ENCODE peak calls at places on chromosomes 5 and 9, in eight cellular contexts. W, C, U, V, Z, D, P and N are unnamed samples.

GRCh38 chr9:8764041-8764440 is 964.5 kb upstream of the DMAC1 start:
- DNase-seq in W (no peak), C (no peak), V (no peak), U (no peak), D (no peak), Z (no peak), P (peak; percentile 81), N (no peak)

GRCh38 chr5:109354761-109355160 is 55.0 kb downstream of the PJA2 start:
- DNase-seq in V (no peak), W (no peak), D (no peak), Z (no peak), C (no peak), U (no peak), P (no peak), N (no peak)

GRCh38 chr5:170219615-170220014 is 13.2 kb upstream of the C5orf58 start:
- DNase-seq in C (peak; percentile 13), P (peak; percentile 80), Z (peak; percentile 43), U (peak; percentile 72), W (no peak), D (peak; percentile 80), V (no peak), N (no peak)

GRCh38 chr9:132424857-132425702 is 15.1 kb downstream of the CFAP77 start:
- DNase-seq in D (no peak), C (no peak), Z (no peak), V (no peak), P (no peak), W (no peak), U (no peak), N (no peak)

GRCh38 chr5:40333459-40334241 is 346.1 kb upstream of the PTGER4 start:
- DNase-seq in Z (peak; percentile 19), C (peak; percentile 50), U (peak; percentile 56), W (no peak), V (no peak), P (peak; percentile 61), D (peak; percentile 32), N (no peak)

GRCh38 chr5:104800440-104801048 is 1238.0 kb upstream of the NUDT12 start:
- DNase-seq in W (no peak), C (no peak), Z (peak; percentile 30), D (no peak), U (peak; percentile 5), V (no peak), P (no peak), N (no peak)

GRCh38 chr9:79565245-79565644 is 6.5 kb upstream of the TLE4 start:
- DNase-seq in V (no peak), Z (no peak), D (no peak), W (no peak), C (no peak), P (peak; percentile 78), U (peak; percentile 75), N (no peak)

GRCh38 chr5:180645609-180646204 is 3.7 kb downstream of the FLT4 start:
- DNase-seq in V (no peak), P (no peak), Z (no peak), U (no peak), W (no peak), C (no peak), D (no peak), N (no peak)

GRCh38 chr5:149268928-149269557 is 2.6 kb upstream of the AFAP1L1 start:
- DNase-seq in D (peak; percentile 60), W (no peak), C (peak; percentile 73), P (peak; percentile 72), V (no peak), U (peak; percentile 51), Z (peak; percentile 71), N (no peak)

GRCh38 chr5:56278267-56278826 is 45.2 kb upstream of the ANKRD55 start:
- DNase-seq in C (peak; percentile 75), D (peak; percentile 98), W (no peak), Z (no peak), V (no peak), P (peak; percentile 31), U (no peak), N (no peak)

GRCh38 chr9:35906923-35907699 is 1.1 kb downstream of the HRCT1 start:
- DNase-seq in W (no peak), C (peak; percentile 85), U (peak; percentile 61), P (peak; percentile 94), D (peak; percentile 91), V (no peak), Z (peak; percentile 46), N (no peak)

GRCh38 chr5:157820593-157821252 is 38.2 kb downstream of the CLINT1 start:
- DNase-seq in W (no peak), D (peak; percentile 64), Z (peak; percentile 74), P (peak; percentile 68), C (peak; percentile 82), V (no peak), U (peak; percentile 14), N (no peak)

GRCh38 chr9:124594215-124594614 is 87.0 kb upstream of the NR5A1 start:
- DNase-seq in P (no peak), U (no peak), C (no peak), V (no peak), Z (no peak), D (peak; percentile 17), W (no peak), N (no peak)

GRCh38 chr9:131656356-131657030 is 83.4 kb downstream of the RAPGEF1 start:
- DNase-seq in C (no peak), U (no peak), V (peak; percentile 67), D (no peak), Z (no peak), W (no peak), P (no peak), N (peak; percentile 70)

GRCh38 chr5:108361771-108362170 is 20.1 kb downstream of the FBXL17 start:
- DNase-seq in U (no peak), Z (no peak), P (no peak), V (no peak), C (peak; percentile 13), D (no peak), W (no peak), N (no peak)

GRCh38 chr9:91006046-91006445 is 204.4 kb downstream of the SYK start:
- DNase-seq in V (no peak), U (peak; percentile 35), P (peak; percentile 41), C (no peak), Z (no peak), W (no peak), D (no peak), N (no peak)

GRCh38 chr9:91004992-91005391 is 203.4 kb downstream of the SYK start:
- DNase-seq in Z (no peak), D (no peak), C (no peak), V (no peak), W (no peak), P (no peak), U (no peak), N (no peak)

GRCh38 chr9:91008568-91008967 is 206.9 kb downstream of the SYK start:
- DNase-seq in D (no peak), C (no peak), W (no peak), Z (no peak), V (no peak), U (no peak), P (no peak), N (no peak)

GRCh38 chr9:91001146-91001611 is 199.6 kb downstream of the SYK start:
- DNase-seq in D (peak; percentile 19), V (peak; percentile 36), C (peak; percentile 49), Z (peak; percentile 70), P (peak; percentile 89), U (peak; percentile 100), W (no peak), N (no peak)

GRCh38 chr9:91004484-91004883 is 202.9 kb downstream of the SYK start:
- DNase-seq in D (no peak), P (peak; percentile 17), U (no peak), Z (no peak), C (no peak), W (no peak), V (no peak), N (no peak)
- TF ChIP-seq CTCF in D (peak; percentile 16), P (no peak), U (no peak), Z (no peak), C (peak; percentile 34), W (peak; percentile 36), V (no peak), N (no peak)

DNA sequence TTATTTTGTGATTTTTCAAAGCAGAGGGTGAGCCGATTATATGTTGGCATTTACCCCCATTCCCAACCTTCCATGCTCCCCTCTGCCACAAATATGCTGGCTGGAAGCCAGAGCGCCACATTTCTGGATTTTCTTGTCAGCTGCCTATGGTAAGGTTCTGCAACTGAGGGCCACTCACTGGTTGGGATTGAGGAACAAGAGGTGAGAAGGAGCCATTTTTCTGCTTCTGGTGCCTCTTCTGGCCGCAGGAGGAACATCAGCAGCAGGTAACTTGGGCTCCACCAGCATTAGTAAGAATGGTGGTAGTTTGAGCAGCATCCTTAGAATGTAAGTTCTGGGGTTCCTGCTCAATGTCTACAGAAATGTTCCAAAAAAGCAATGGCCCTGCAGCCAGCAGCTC is 159.5 kb upstream of the MAST4 start:
- DNase-seq in P (no peak), Z (peak; percentile 34), C (no peak), V (no peak), D (no peak), U (no peak), W (no peak), N (no peak)
- TF ChIP-seq CTCF in P (no peak), Z (peak; percentile 11), C (peak; percentile 28), V (no peak), D (no peak), U (peak; percentile 41), W (peak; percentile 33), N (no peak)

GRCh38 chr5:146659961-146660360 is 144.0 kb upstream of the GPR151 start:
- DNase-seq in V (no peak), P (no peak), U (no peak), Z (no peak), D (no peak), W (no peak), C (no peak), N (no peak)

GRCh38 chr5:146656638-146657037 is 140.6 kb upstream of the GPR151 start:
- DNase-seq in U (no peak), D (no peak), C (no peak), P (no peak), Z (no peak), W (no peak), V (no peak), N (no peak)

GRCh38 chr5:146667633-146668032 is 151.6 kb upstream of the GPR151 start:
- DNase-seq in U (peak; percentile 40), D (peak; percentile 3), P (no peak), V (no peak), C (peak; percentile 70), Z (no peak), W (no peak), N (no peak)

GRCh38 chr5:146660381-146660960 is 144.5 kb upstream of the GPR151 start:
- DNase-seq in V (no peak), Z (no peak), D (no peak), U (no peak), W (no peak), P (no peak), C (no peak), N (no peak)

DNA sequence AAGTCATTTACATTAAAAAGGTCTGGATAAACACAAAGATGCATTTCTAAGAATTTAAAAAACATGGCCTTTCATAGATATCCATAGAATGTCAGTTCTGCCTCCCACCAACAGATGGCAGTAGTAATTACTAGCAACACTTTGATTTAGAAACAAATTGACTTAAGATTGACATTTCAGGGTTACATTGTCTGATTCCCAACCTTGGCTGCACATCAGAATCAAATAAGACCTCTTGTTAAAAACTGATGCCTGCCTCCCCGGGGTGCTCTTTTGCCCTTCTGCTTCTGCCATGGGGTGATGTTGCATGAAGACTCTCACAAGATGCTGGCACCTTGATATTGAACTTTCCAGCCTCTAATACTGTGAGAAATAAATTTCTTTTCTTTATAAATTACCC is 146.2 kb upstream of the GPR151 start:
- DNase-seq in Z (peak; percentile 12), V (no peak), U (peak; percentile 22), W (no peak), P (no peak), D (peak; percentile 7), C (peak; percentile 65), N (no peak)
- TF ChIP-seq CTCF in Z (peak; percentile 1), V (peak; percentile 69), U (peak; percentile 72), W (peak; percentile 75), P (peak; percentile 23), D (peak; percentile 66), C (peak; percentile 70), N (no peak)

GRCh38 chr9:34647084-34647403 is 569 bp downstream of the GALT start:
- DNase-seq in Z (no peak), C (no peak), V (no peak), P (no peak), W (no peak), U (no peak), D (no peak), N (no peak)
- TF ChIP-seq CTCF in Z (no peak), C (no peak), V (no peak), P (no peak), W (no peak), U (no peak), D (no peak), N (no peak)